ENCODE peak calls at places on chromosomes 4 and X, in four cellular contexts. O is DMS153, H is NCI-H2107, W is hepatic stellate cell. C is an unnamed sample.
A peak's percentile ranks its signal among the peaks of the same experiment; 100 is the strongest.

GRCh38 chr4:94623507-94623906 is 134.2 kb upstream of the BMPR1B start:
- DNase-seq in O (no peak), H (no peak), W (no peak), C (no peak)

GRCh38 chr4:156946508-156947197 is 24.9 kb downstream of the PDGFC start:
- DNase-seq in O (no peak), H (no peak), W (peak; percentile 19), C (no peak)

GRCh38 chr4:6972911-6973310 is 63.3 kb downstream of the TBC1D14 start:
- DNase-seq in O (no peak), H (no peak), W (no peak), C (no peak)

GRCh38 chr4:179664628-179665027 is 2222.4 kb upstream of the AGA start:
- DNase-seq in O (no peak), H (no peak), W (no peak), C (no peak)

GRCh38 chrX:5051831-5052491 is 1176.7 kb downstream of the NLGN4X start:
- DNase-seq in O (no peak), H (no peak), W (peak; percentile 38), C (no peak)

GRCh38 chrX:55489315-55490009 is at the start of gene USP51:
- DNase-seq in O (no peak), H (no peak), W (peak; percentile 34), C (peak; percentile 52)

GRCh38 chrX:74923942-74924448 is 1.3 kb downstream of the NEXMIF start:
- DNase-seq in O (no peak), H (no peak), W (no peak), C (peak; percentile 40)

GRCh38 chrX:44343412-44343942 is at the start of gene EFHC2:
- DNase-seq in O (no peak), H (no peak), W (no peak), C (peak; percentile 3)

GRCh38 chr4:187268940-187269339 is 545.3 kb upstream of the FAT1 start:
- DNase-seq in O (no peak), H (no peak), W (peak; percentile 16), C (no peak)

GRCh38 chr4:77179512-77179911 is 22.5 kb downstream of the CCNG2 start:
- DNase-seq in O (no peak), H (no peak), W (no peak), C (no peak)

GRCh38 chr4:80189956-80190671 is 7.2 kb upstream of the PRDM8 start:
- DNase-seq in O (no peak), H (no peak), W (no peak), C (no peak)

GRCh38 chr4:40750461-40751258 is 905 bp downstream of the NSUN7 start:
- DNase-seq in O (no peak), H (no peak), W (no peak), C (peak; percentile 5)

GRCh38 chr4:186770446-186771175 is 47.0 kb upstream of the FAT1 start:
- DNase-seq in O (no peak), H (no peak), W (no peak), C (no peak)

GRCh38 chr4:86855572-86855971 is 6.4 kb upstream of the SLC10A6 start:
- DNase-seq in O (peak; percentile 23), H (no peak), W (peak; percentile 40), C (no peak)

GRCh38 chrX:114619874-114620273 is 36.0 kb downstream of the HTR2C start:
- DNase-seq in O (no peak), H (no peak), W (peak; percentile 2), C (no peak)

GRCh38 chr4:81565137-81565870 is 93.6 kb upstream of the RASGEF1B start:
- DNase-seq in O (no peak), H (no peak), W (no peak), C (no peak)

GRCh38 chrX:68146054-68146453 is 287.2 kb downstream of the OPHN1 start:
- DNase-seq in O (no peak), H (no peak), W (peak; percentile 17), C (peak; percentile 3)

GRCh38 chr4:124066579-124066978 is 646.0 kb downstream of the ANKRD50 start:
- DNase-seq in O (no peak), H (no peak), W (no peak), C (no peak)

GRCh38 chrX:18561020-18561419 is 110.9 kb downstream of the RS1 start:
- DNase-seq in O (no peak), H (no peak), W (no peak), C (no peak)

GRCh38 chrX:107780525-107780924 is 3.0 kb downstream of the NCBP2L start:
- DNase-seq in O (no peak), H (no peak), W (no peak), C (no peak)

GRCh38 chr4:184511156-184511555 is 36.8 kb upstream of the IRF2 start:
- DNase-seq in O (no peak), H (no peak), W (no peak), C (no peak)

GRCh38 chr4:8646296-8647093 is 53.9 kb downstream of the CPZ start:
- DNase-seq in O (no peak), H (no peak), W (no peak), C (no peak)

GRCh38 chr4:34158883-34159282 is 2085.4 kb downstream of the ARAP2 start:
- DNase-seq in O (no peak), H (no peak), W (no peak), C (no peak)

GRCh38 chr4:86831262-86832090 is 17.7 kb downstream of the SLC10A6 start:
- DNase-seq in O (peak; percentile 78), H (peak; percentile 14), W (peak; percentile 35), C (peak; percentile 15)

GRCh38 chr4:73978886-73979285 is 2.9 kb downstream of the PF4 start:
- DNase-seq in O (no peak), H (no peak), W (peak; percentile 43), C (no peak)

GRCh38 chr4:147334478-147334877 is 146.4 kb upstream of the EDNRA start:
- DNase-seq in O (no peak), H (no peak), W (peak; percentile 22), C (no peak)

GRCh38 chr4:156052116-156052515 is 98.5 kb upstream of the CTSO start:
- DNase-seq in O (no peak), H (no peak), W (no peak), C (no peak)

GRCh38 chr4:140448830-140449229 is 21.4 kb upstream of the CLGN start:
- DNase-seq in O (no peak), H (no peak), W (no peak), C (peak; percentile 39)

GRCh38 chrX:53280703-53281320 is 572 bp downstream of the IQSEC2 start:
- DNase-seq in O (no peak), H (no peak), W (peak; percentile 47), C (no peak)

GRCh38 chr4:77465271-77465670 is 140.3 kb upstream of the CXCL13 start:
- DNase-seq in O (peak; percentile 13), H (no peak), W (no peak), C (no peak)

GRCh38 chr4:1200425-1201035 is 28.1 kb upstream of the SPON2 start:
- DNase-seq in O (no peak), H (no peak), W (peak; percentile 99), C (no peak)

GRCh38 chr4:122827899-122828601 is 1.4 kb downstream of the FGF2 start:
- DNase-seq in O (peak; percentile 14), H (no peak), W (peak; percentile 67), C (peak; percentile 22)

GRCh38 chr4:6956434-6957147 is 47.0 kb downstream of the TBC1D14 start:
- DNase-seq in O (no peak), H (no peak), W (no peak), C (no peak)